ENCODE peak calls at places on chromosomes 6 and 20, in seven cellular contexts. One of them, this sample, is unnamed.
A peak's percentile ranks its signal among the peaks of the same experiment; 100 is the strongest.

GRCh38 chr20:22374678-22375590 is 209.4 kb downstream of the FOXA2 start:
- DNase-seq in sigmoid colon: no peak
- DNase-seq in stomach: no peak
- DNase-seq in ovary: no peak
- DNase-seq in GM12891: no peak
- DNase-seq in HCT116: no peak
- DNase-seq in A549: no peak
- DNase-seq in this sample: no peak

GRCh38 chr6:92479821-92480220 is 939.5 kb downstream of the EPHA7 start:
- DNase-seq in stomach: no peak
- DNase-seq in HCT116: no peak
- DNase-seq in sigmoid colon: no peak
- DNase-seq in ovary: no peak
- DNase-seq in GM12891: no peak
- DNase-seq in A549: no peak
- DNase-seq in this sample: no peak

GRCh38 chr20:24694727-24695528 is 225.5 kb downstream of the SYNDIG1 start:
- DNase-seq in GM12891: no peak
- DNase-seq in HCT116: no peak
- DNase-seq in A549: no peak
- DNase-seq in sigmoid colon: peak; percentile 53
- DNase-seq in ovary: no peak
- DNase-seq in stomach: peak; percentile 17
- DNase-seq in this sample: no peak

GRCh38 chr20:59903631-59904030 is 29.8 kb downstream of the SYCP2 start:
- DNase-seq in ovary: no peak
- DNase-seq in HCT116: no peak
- DNase-seq in GM12891: no peak
- DNase-seq in stomach: no peak
- DNase-seq in sigmoid colon: no peak
- DNase-seq in A549: no peak
- DNase-seq in this sample: no peak

GRCh38 chr6:17505062-17505476 is 95.0 kb upstream of the FAM8A1 start:
- DNase-seq in sigmoid colon: no peak
- DNase-seq in GM12891: no peak
- DNase-seq in ovary: no peak
- DNase-seq in stomach: no peak
- DNase-seq in A549: peak; percentile 5
- DNase-seq in HCT116: peak; percentile 27
- DNase-seq in this sample: no peak

GRCh38 chr6:20606831-20607230 is 72.6 kb downstream of the CDKAL1 start:
- DNase-seq in A549: no peak
- DNase-seq in sigmoid colon: no peak
- DNase-seq in ovary: no peak
- DNase-seq in GM12891: no peak
- DNase-seq in HCT116: no peak
- DNase-seq in stomach: no peak
- DNase-seq in this sample: no peak

GRCh38 chr6:1641391-1641790 is 31.7 kb downstream of the FOXC1 start:
- DNase-seq in stomach: peak; percentile 87
- DNase-seq in HCT116: peak; percentile 61
- DNase-seq in GM12891: no peak
- DNase-seq in sigmoid colon: no peak
- DNase-seq in ovary: no peak
- DNase-seq in A549: no peak
- DNase-seq in this sample: peak; percentile 66

GRCh38 chr6:56671651-56672461 is 29.2 kb upstream of the DST start:
- DNase-seq in ovary: peak; percentile 38
- DNase-seq in HCT116: no peak
- DNase-seq in GM12891: no peak
- DNase-seq in sigmoid colon: no peak
- DNase-seq in A549: no peak
- DNase-seq in stomach: no peak
- DNase-seq in this sample: no peak

GRCh38 chr6:21935561-21936028 is 342.0 kb downstream of the SOX4 start:
- DNase-seq in stomach: peak; percentile 55
- DNase-seq in sigmoid colon: no peak
- DNase-seq in A549: no peak
- DNase-seq in GM12891: no peak
- DNase-seq in HCT116: peak; percentile 27
- DNase-seq in ovary: no peak
- DNase-seq in this sample: no peak

GRCh38 chr6:11918021-11918738 is 93.9 kb upstream of the HIVEP1 start:
- DNase-seq in GM12891: no peak
- DNase-seq in sigmoid colon: no peak
- DNase-seq in A549: no peak
- DNase-seq in HCT116: no peak
- DNase-seq in ovary: no peak
- DNase-seq in stomach: no peak
- DNase-seq in this sample: no peak

GRCh38 chr20:44966030-44966961 is at the start of gene STK4:
- DNase-seq in sigmoid colon: peak; percentile 95
- DNase-seq in GM12891: peak; percentile 69
- DNase-seq in A549: peak; percentile 76
- DNase-seq in stomach: peak; percentile 95
- DNase-seq in HCT116: peak; percentile 86
- DNase-seq in ovary: peak; percentile 92
- DNase-seq in this sample: peak; percentile 76
- TF ChIP-seq POLR2A in sigmoid colon: peak; percentile 91
- TF ChIP-seq POLR2A in GM12891: peak; percentile 88
- TF ChIP-seq POLR2A in A549: peak; percentile 75
- TF ChIP-seq POLR2A in stomach: peak; percentile 51
- TF ChIP-seq POLR2A in HCT116: peak; percentile 89
- TF ChIP-seq POLR2A in ovary: peak; percentile 81
- TF ChIP-seq POLR2A in this sample: peak; percentile 84

GRCh38 chr6:170552765-170553685 is at the start of gene PSMB1:
- DNase-seq in A549: peak; percentile 59
- DNase-seq in stomach: peak; percentile 95
- DNase-seq in ovary: peak; percentile 90
- DNase-seq in GM12891: peak; percentile 38
- DNase-seq in sigmoid colon: peak; percentile 97
- DNase-seq in HCT116: peak; percentile 95
- DNase-seq in this sample: peak; percentile 37

GRCh38 chr6:170554888-170555137 is 644 bp downstream of the TBP start:
- DNase-seq in ovary: no peak
- DNase-seq in A549: no peak
- DNase-seq in stomach: no peak
- DNase-seq in HCT116: no peak
- DNase-seq in GM12891: no peak
- DNase-seq in sigmoid colon: no peak
- DNase-seq in this sample: no peak

GRCh38 chr6:170555305-170555704 is 1.1 kb downstream of the TBP start:
- DNase-seq in stomach: no peak
- DNase-seq in GM12891: no peak
- DNase-seq in HCT116: no peak
- DNase-seq in ovary: no peak
- DNase-seq in sigmoid colon: no peak
- DNase-seq in A549: no peak
- DNase-seq in this sample: no peak

GRCh38 chr6:170553686-170554085 is 483 bp upstream of the TBP start:
- DNase-seq in HCT116: no peak
- DNase-seq in sigmoid colon: no peak
- DNase-seq in GM12891: no peak
- DNase-seq in A549: no peak
- DNase-seq in ovary: peak; percentile 25
- DNase-seq in stomach: peak; percentile 32
- DNase-seq in this sample: no peak

GRCh38 chr6:170554086-170554887 is at the start of gene TBP:
- DNase-seq in stomach: peak; percentile 98
- DNase-seq in HCT116: peak; percentile 99
- DNase-seq in ovary: peak; percentile 95
- DNase-seq in A549: peak; percentile 75
- DNase-seq in GM12891: peak; percentile 70
- DNase-seq in sigmoid colon: peak; percentile 99
- DNase-seq in this sample: peak; percentile 63
- TF ChIP-seq POLR2A in stomach: no peak
- TF ChIP-seq POLR2A in HCT116: peak; percentile 62
- TF ChIP-seq POLR2A in ovary: peak; percentile 61
- TF ChIP-seq POLR2A in A549: peak; percentile 47
- TF ChIP-seq POLR2A in GM12891: peak; percentile 62
- TF ChIP-seq POLR2A in sigmoid colon: peak; percentile 54
- TF ChIP-seq POLR2A in this sample: peak; percentile 57

DNA sequence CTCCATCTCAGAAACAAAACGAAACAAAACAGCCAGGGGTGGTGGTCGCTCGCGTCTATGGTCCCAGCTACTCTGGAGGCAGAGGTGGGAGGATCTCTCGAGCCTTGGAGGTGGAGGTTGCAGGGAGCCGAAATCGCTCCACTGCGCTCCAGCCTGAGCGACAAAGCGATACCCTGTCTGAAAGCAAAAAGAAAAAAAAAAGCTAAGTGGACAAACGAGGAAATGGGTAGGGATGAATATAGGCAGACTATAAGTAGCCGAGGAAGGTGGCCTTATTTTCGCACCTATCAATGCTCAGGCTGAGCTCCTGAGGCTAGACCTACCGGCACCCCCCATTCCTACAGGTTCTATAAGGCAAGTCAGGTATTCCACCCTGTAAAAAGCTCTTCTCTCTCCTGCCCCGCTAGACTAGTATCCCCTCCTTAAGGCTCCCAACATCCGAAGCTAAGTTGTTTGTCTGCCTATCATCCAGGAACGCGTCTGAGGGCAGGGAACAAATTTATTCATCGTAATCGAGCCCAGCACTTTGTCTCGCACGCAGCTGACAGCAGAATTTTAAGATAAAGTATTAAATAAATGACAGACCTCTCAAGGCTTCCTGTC is 591 bp upstream of the CASP8AP2 start:
- DNase-seq in ovary: no peak
- DNase-seq in HCT116: no peak
- DNase-seq in stomach: no peak
- DNase-seq in A549: peak; percentile 21
- DNase-seq in sigmoid colon: peak; percentile 65
- DNase-seq in GM12891: no peak
- DNase-seq in this sample: no peak
- TF ChIP-seq POLR2A in ovary: no peak
- TF ChIP-seq POLR2A in HCT116: peak; percentile 6
- TF ChIP-seq POLR2A in stomach: no peak
- TF ChIP-seq POLR2A in A549: no peak
- TF ChIP-seq POLR2A in sigmoid colon: no peak
- TF ChIP-seq POLR2A in GM12891: peak; percentile 10
- TF ChIP-seq POLR2A in this sample: peak; percentile 11

GRCh38 chr6:106512958-106513480 is 116.3 kb downstream of the RTN4IP1 start:
- DNase-seq in sigmoid colon: no peak
- DNase-seq in stomach: no peak
- DNase-seq in GM12891: no peak
- DNase-seq in HCT116: no peak
- DNase-seq in ovary: no peak
- DNase-seq in A549: no peak
- DNase-seq in this sample: no peak

GRCh38 chr6:106511274-106512047 is 117.8 kb downstream of the RTN4IP1 start:
- DNase-seq in HCT116: no peak
- DNase-seq in stomach: peak; percentile 39
- DNase-seq in GM12891: peak; percentile 32
- DNase-seq in sigmoid colon: peak; percentile 66
- DNase-seq in A549: no peak
- DNase-seq in ovary: peak; percentile 22
- DNase-seq in this sample: no peak

GRCh38 chr6:106510090-106510970 is 119.0 kb downstream of the RTN4IP1 start:
- DNase-seq in stomach: peak; percentile 76
- DNase-seq in ovary: peak; percentile 56
- DNase-seq in A549: peak; percentile 52
- DNase-seq in HCT116: no peak
- DNase-seq in GM12891: peak; percentile 44
- DNase-seq in sigmoid colon: peak; percentile 74
- DNase-seq in this sample: no peak

GRCh38 chr6:106513813-106514212 is 115.5 kb downstream of the RTN4IP1 start:
- DNase-seq in GM12891: no peak
- DNase-seq in stomach: no peak
- DNase-seq in HCT116: no peak
- DNase-seq in sigmoid colon: no peak
- DNase-seq in A549: no peak
- DNase-seq in ovary: no peak
- DNase-seq in this sample: no peak

GRCh38 chr6:106512048-106512957 is 117.0 kb downstream of the RTN4IP1 start:
- DNase-seq in ovary: peak; percentile 65
- DNase-seq in sigmoid colon: peak; percentile 82
- DNase-seq in HCT116: no peak
- DNase-seq in GM12891: peak; percentile 56
- DNase-seq in stomach: peak; percentile 84
- DNase-seq in A549: no peak
- DNase-seq in this sample: no peak
- TF ChIP-seq POLR2A in ovary: no peak
- TF ChIP-seq POLR2A in sigmoid colon: peak; percentile 28
- TF ChIP-seq POLR2A in HCT116: no peak
- TF ChIP-seq POLR2A in GM12891: no peak
- TF ChIP-seq POLR2A in stomach: no peak
- TF ChIP-seq POLR2A in A549: no peak
- TF ChIP-seq POLR2A in this sample: peak; percentile 21

GRCh38 chr6:44221291-44221960 is 2.0 kb upstream of the SLC29A1 start:
- DNase-seq in HCT116: no peak
- DNase-seq in sigmoid colon: peak; percentile 98
- DNase-seq in A549: peak; percentile 60
- DNase-seq in stomach: peak; percentile 97
- DNase-seq in ovary: peak; percentile 90
- DNase-seq in GM12891: peak; percentile 75
- DNase-seq in this sample: peak; percentile 98

GRCh38 chr6:44219815-44220784 is 3.3 kb upstream of the SLC29A1 start:
- DNase-seq in ovary: no peak
- DNase-seq in sigmoid colon: no peak
- DNase-seq in stomach: no peak
- DNase-seq in HCT116: no peak
- DNase-seq in A549: no peak
- DNase-seq in GM12891: no peak
- DNase-seq in this sample: no peak

GRCh38 chr6:44217332-44218143 is 812 bp downstream of the MYMX start:
- DNase-seq in sigmoid colon: peak; percentile 92
- DNase-seq in A549: no peak
- DNase-seq in stomach: peak; percentile 80
- DNase-seq in ovary: peak; percentile 55
- DNase-seq in HCT116: no peak
- DNase-seq in GM12891: no peak
- DNase-seq in this sample: peak; percentile 72

GRCh38 chr6:44220913-44221290 is 2.5 kb upstream of the SLC29A1 start:
- DNase-seq in ovary: no peak
- DNase-seq in HCT116: no peak
- DNase-seq in sigmoid colon: no peak
- DNase-seq in A549: no peak
- DNase-seq in GM12891: no peak
- DNase-seq in stomach: no peak
- DNase-seq in this sample: no peak

GRCh38 chr6:44219053-44219814 is 2.5 kb downstream of the MYMX start:
- DNase-seq in A549: peak; percentile 40
- DNase-seq in GM12891: peak; percentile 78
- DNase-seq in HCT116: no peak
- DNase-seq in sigmoid colon: peak; percentile 95
- DNase-seq in ovary: peak; percentile 87
- DNase-seq in stomach: peak; percentile 88
- DNase-seq in this sample: peak; percentile 81
- TF ChIP-seq POLR2A in A549: peak; percentile 42
- TF ChIP-seq POLR2A in GM12891: no peak
- TF ChIP-seq POLR2A in HCT116: peak; percentile 28
- TF ChIP-seq POLR2A in sigmoid colon: peak; percentile 63
- TF ChIP-seq POLR2A in ovary: peak; percentile 57
- TF ChIP-seq POLR2A in stomach: no peak
- TF ChIP-seq POLR2A in this sample: no peak

DNA sequence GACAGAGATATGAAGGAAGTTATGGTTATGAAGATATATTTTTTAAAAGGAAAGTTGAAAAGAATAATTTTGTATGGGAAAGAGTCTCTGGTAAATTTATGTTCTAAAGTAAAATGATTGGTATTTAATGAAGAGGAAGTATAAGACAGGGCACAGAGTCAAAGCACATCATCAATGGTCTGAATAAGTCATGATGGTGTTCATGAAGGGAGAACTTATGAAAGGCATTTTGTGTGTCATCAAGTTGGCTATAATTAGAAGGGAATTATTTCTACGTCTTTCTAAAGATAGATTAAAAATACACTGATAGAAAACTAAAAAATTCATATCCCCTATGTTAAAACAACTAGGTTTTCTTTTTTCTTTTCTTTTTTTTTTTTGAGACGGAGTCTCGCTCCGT is 21.4 kb upstream of the SNAI1 start:
- DNase-seq in HCT116: no peak
- DNase-seq in ovary: no peak
- DNase-seq in A549: no peak
- DNase-seq in GM12891: no peak
- DNase-seq in stomach: no peak
- DNase-seq in sigmoid colon: no peak
- DNase-seq in this sample: no peak
- TF ChIP-seq POLR2A in HCT116: no peak
- TF ChIP-seq POLR2A in ovary: no peak
- TF ChIP-seq POLR2A in A549: no peak
- TF ChIP-seq POLR2A in GM12891: no peak
- TF ChIP-seq POLR2A in stomach: no peak
- TF ChIP-seq POLR2A in sigmoid colon: no peak
- TF ChIP-seq POLR2A in this sample: no peak